ENCODE peak calls at places on chromosomes 7 and 10, in five cellular contexts. J is GM12878, L is HepG2, G is SK-N-SH, X is K562. O is an unnamed sample.

GRCh38 chr7:51276967-51277366 is 39.6 kb downstream of the COBL start:
- DNase-seq in J (no peak), L (no peak), G (no peak), X (no peak), O (no peak)

GRCh38 chr10:122263971-122264370 is 7.1 kb upstream of the BTBD16 start:
- DNase-seq in J (no peak), L (peak), G (no peak), X (no peak), O (no peak)

GRCh38 chr10:59881640-59882039 is 24.7 kb downstream of the CCDC6 start:
- DNase-seq in J (no peak), L (no peak), G (no peak), X (no peak), O (no peak)

GRCh38 chr7:50921114-50921513 is 138.4 kb upstream of the GRB10 start:
- DNase-seq in J (no peak), L (no peak), G (no peak), X (no peak), O (no peak)

GRCh38 chr7:34361663-34362250 is 296.3 kb upstream of the NPSR1 start:
- DNase-seq in J (no peak), L (no peak), G (no peak), X (no peak), O (no peak)

GRCh38 chr7:6443372-6443941 is 4.3 kb downstream of the DAGLB start:
- DNase-seq in J (no peak), L (peak), G (no peak), X (no peak), O (no peak)

GRCh38 chr7:40775877-40776276 is 641.1 kb downstream of the SUGCT start:
- DNase-seq in J (no peak), L (no peak), G (no peak), X (no peak), O (no peak)

GRCh38 chr7:76151932-76152331 is 49.8 kb upstream of the SRRM3 start:
- DNase-seq in J (no peak), L (no peak), G (no peak), X (no peak), O (no peak)

GRCh38 chr7:150990416-150991186 is at the start of gene NOS3:
- DNase-seq in J (no peak), L (no peak), G (no peak), X (no peak), O (no peak)

GRCh38 chr7:150993511-150993910 is 2.7 kb downstream of the NOS3 start:
- DNase-seq in J (no peak), L (no peak), G (peak), X (peak), O (no peak)

GRCh38 chr10:116014859-116015258 is 258.1 kb downstream of the GFRA1 start:
- DNase-seq in J (no peak), L (no peak), G (no peak), X (no peak), O (no peak)

GRCh38 chr10:14009315-14010082 is 321.2 kb downstream of the FRMD4A start:
- DNase-seq in J (peak), L (no peak), G (peak), X (no peak), O (no peak)

GRCh38 chr7:103447073-103447960 is 1.3 kb upstream of the SLC26A5 start:
- DNase-seq in J (no peak), L (peak), G (peak), X (peak), O (peak)
- TF ChIP-seq GABPA in J (no peak), L (no peak), G (no peak), X (no peak), O (no peak)

GRCh38 chr7:15977663-15978062 is 291.2 kb upstream of the MEOX2 start:
- DNase-seq in J (no peak), L (no peak), G (no peak), X (no peak), O (no peak)
- TF ChIP-seq GABPA in J (no peak), L (no peak), G (no peak), X (no peak), O (no peak)

GRCh38 chr7:112006071-112006470 is 200.1 kb downstream of the DOCK4 start:
- DNase-seq in J (no peak), L (no peak), G (no peak), X (no peak), O (no peak)
- TF ChIP-seq GABPA in J (no peak), L (no peak), G (no peak), X (no peak), O (no peak)

GRCh38 chr10:120511165-120511564 is 54.1 kb downstream of the PLPP4 start:
- DNase-seq in J (no peak), L (no peak), G (no peak), X (no peak), O (no peak)
- TF ChIP-seq GABPA in J (no peak), L (no peak), G (no peak), X (no peak), O (no peak)